ENCODE peak calls at places on chromosomes 11 and 22, in five cellular contexts. V, N, P, O and K are unnamed samples.

GRCh38 chr11:2273311-2273710 is 2.9 kb upstream of the ASCL2 start:
- DNase-seq in N (no peak), V (no peak), P (no peak), O (no peak), K (no peak)

GRCh38 chr11:45543808-45544422 is 121.5 kb downstream of the CHST1 start:
- DNase-seq in P (peak), V (no peak), N (no peak), O (peak), K (no peak)

GRCh38 chr11:101458161-101458560 is 125.6 kb downstream of the TRPC6 start:
- DNase-seq in N (no peak), O (peak), V (no peak), P (no peak), K (no peak)

GRCh38 chr11:34970480-34970879 is 54.1 kb downstream of the PDHX start:
- DNase-seq in N (no peak), V (no peak), P (no peak), O (no peak), K (no peak)

GRCh38 chr11:66749091-66749490 is 20.1 kb upstream of the SPTBN2 start:
- DNase-seq in N (no peak), P (no peak), O (no peak), V (no peak), K (no peak)

GRCh38 chr22:38112361-38112760 is 1.9 kb upstream of the BAIAP2L2 start:
- DNase-seq in O (no peak), P (no peak), V (no peak), N (no peak), K (no peak)

GRCh38 chr11:123521930-123522329 is 91.9 kb downstream of the GRAMD1B start:
- DNase-seq in V (no peak), P (no peak), N (no peak), O (no peak), K (no peak)

GRCh38 chr22:37409557-37409956 is 17.7 kb downstream of the ELFN2 start:
- DNase-seq in N (no peak), O (no peak), P (no peak), V (no peak), K (no peak)

GRCh38 chr22:19630614-19631013 is 83.7 kb upstream of the SEPTIN5 start:
- DNase-seq in P (no peak), V (no peak), O (no peak), N (no peak), K (no peak)

GRCh38 chr22:19629720-19630419 is 84.4 kb upstream of the SEPTIN5 start:
- DNase-seq in P (peak), V (peak), N (peak), O (peak), K (peak)

GRCh38 chr22:19634206-19634536 is 80.1 kb upstream of the SEPTIN5 start:
- DNase-seq in P (no peak), N (no peak), O (no peak), V (no peak), K (no peak)

GRCh38 chr22:19632671-19633148 is 81.6 kb upstream of the SEPTIN5 start:
- DNase-seq in O (no peak), V (no peak), P (no peak), N (no peak), K (no peak)

GRCh38 chr22:19631899-19632670 is 82.2 kb upstream of the SEPTIN5 start:
- DNase-seq in N (no peak), P (peak), O (peak), V (no peak), K (peak)
- H3K4me3 ChIP-seq in N (no peak), P (no peak), O (no peak), V (no peak), K (no peak)

DNA sequence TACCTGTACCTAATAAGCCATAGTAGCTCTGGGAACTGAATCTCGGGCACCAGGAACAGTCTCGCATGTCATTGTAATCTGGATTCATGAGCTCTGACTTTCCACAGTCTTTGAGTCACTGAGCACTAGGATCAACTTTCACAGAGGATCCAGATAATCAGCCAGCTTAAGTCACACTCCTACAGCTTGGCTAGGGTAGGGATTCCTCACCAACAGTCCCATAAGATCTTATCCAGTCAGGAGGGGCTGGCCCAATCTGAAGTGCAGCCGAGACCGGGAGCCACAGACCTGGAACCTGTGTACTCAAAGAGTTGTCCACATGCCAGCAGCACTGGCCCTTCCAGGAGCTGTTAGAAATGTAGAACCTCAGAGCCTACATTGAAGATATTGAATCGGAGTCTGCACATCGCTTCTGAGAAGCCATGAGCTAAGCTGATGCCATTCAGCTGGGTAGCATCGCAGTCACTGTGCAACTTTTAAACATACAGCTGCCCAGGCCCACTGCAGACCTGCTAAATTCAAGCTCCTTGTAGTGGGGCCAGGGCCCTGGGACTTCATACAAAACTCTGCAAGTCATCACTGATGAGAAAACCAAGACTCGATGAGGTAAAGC is 538.8 kb upstream of the B3GAT1 start:
- DNase-seq in N (no peak), P (no peak), V (no peak), O (peak), K (no peak)
- H3K4me3 ChIP-seq in N (no peak), P (no peak), V (no peak), O (no peak), K (no peak)

GRCh38 chr11:75785187-75785586 is 16.6 kb downstream of the DGAT2 start:
- DNase-seq in P (no peak), O (no peak), V (no peak), N (no peak), K (no peak)
- H3K4me3 ChIP-seq in P (no peak), O (no peak), V (no peak), N (no peak), K (no peak)

GRCh38 chr11:128731041-128731663 is 37.3 kb downstream of the FLI1 start:
- DNase-seq in O (no peak), V (no peak), N (no peak), P (no peak), K (no peak)
- H3K4me3 ChIP-seq in O (no peak), V (no peak), N (no peak), P (no peak), K (no peak)

DNA sequence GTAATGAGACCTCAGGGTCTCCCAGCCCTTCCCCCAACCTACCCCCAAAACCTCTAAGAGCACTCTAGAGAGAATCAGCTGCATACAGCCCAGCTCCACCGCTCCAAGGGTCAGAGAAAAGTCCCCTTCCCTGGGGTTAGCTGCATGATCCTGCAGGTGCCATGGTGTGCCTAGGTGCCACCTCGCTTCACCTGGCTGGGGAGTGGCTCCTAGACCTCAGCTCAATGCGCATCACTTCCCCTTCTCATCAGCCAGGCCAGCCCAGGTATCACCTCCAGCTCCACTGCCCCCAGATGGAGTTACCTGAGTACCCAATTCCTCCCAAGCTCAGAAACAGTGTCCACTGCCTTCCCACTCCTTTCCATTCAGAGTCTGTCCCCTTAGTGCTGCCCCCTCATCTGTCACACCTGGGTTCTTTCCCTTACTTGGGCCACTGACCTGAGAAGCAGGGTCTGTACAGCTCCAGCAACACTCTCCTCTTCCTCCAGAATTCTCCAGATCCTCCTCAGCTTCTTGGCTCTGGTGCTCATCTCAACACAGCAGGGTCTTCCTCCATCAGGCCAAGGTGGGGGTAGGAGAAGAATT is 1.3 kb downstream of the STARD10 start:
- DNase-seq in O (no peak), N (no peak), V (no peak), P (no peak), K (no peak)
- H3K4me3 ChIP-seq in O (no peak), N (no peak), V (no peak), P (no peak), K (no peak)

GRCh38 chr11:117834838-117835443 is 10.4 kb upstream of the FXYD2 start:
- DNase-seq in N (peak), P (no peak), V (peak), O (no peak), K (no peak)

GRCh38 chr11:117837791-117838190 is 13.2 kb upstream of the FXYD2 start:
- DNase-seq in O (no peak), V (no peak), N (peak), P (no peak), K (no peak)

GRCh38 chr11:117837070-117837776 is 12.7 kb upstream of the FXYD2 start:
- DNase-seq in V (peak), O (no peak), N (peak), P (no peak), K (peak)

GRCh38 chr11:117835576-117835975 is 11.0 kb upstream of the FXYD2 start:
- DNase-seq in P (no peak), V (peak), O (no peak), N (peak), K (no peak)

DNA sequence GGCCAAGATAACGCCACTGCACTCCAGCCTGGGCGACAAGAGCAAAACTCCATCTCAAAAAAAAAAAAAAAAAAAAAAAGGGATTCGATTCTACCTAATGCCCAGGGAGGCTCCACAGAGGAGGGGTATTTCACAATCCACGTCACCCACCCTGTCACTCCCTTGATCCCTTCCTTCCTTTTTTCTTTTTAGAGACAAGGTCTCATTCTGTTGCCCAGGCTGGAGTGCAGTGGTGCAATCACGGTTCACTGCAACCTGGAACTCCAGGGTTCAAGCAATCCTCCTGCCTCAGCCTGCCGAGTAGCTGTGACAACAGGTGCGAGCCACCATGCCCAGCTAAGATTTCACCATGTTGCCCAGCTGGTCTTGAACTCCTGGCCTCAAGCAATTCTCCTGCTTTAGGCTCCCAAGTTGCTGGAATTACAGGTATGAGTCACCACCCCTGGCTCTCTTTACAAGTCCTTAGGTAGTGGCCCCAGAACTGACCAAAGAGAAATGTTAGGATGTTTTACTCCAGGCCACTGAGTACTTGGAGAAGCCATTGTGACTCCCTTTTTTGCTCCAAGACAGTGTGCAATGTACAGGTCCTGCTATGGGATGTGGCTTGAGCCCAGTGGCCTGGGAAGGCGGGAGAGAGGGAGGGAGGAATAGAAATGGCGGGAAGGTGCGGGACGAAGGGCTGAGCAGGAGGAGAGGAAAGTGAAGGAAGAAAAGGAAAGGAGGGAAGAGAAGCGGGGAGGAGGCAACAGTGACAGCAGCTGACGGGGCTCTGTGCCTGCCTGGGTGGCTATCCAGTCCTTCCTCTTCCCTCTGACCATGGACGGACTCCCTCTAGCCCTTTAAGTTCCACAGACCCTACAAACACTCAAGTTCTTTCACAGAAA is 11.8 kb upstream of the FXYD2 start:
- DNase-seq in N (peak), O (no peak), V (peak), P (no peak), K (no peak)
- H3K4me3 ChIP-seq in N (no peak), O (no peak), V (no peak), P (no peak), K (no peak)